ENCODE peak calls at places on chromosomes 2 and 18, in four cellular contexts. One of them, this sample, is unnamed.
A peak's percentile ranks its signal among the peaks of the same experiment; 100 is the strongest.

GRCh38 chr2:241025639-241026038 is 27.2 kb downstream of the SNED1 start:
- DNase-seq in MM.1S: no peak
- DNase-seq in mammary epithelial cell: no peak
- DNase-seq in GM23248: peak; percentile 43
- DNase-seq in this sample: no peak

GRCh38 chr2:151570191-151570590 is 160.5 kb downstream of the RIF1 start:
- DNase-seq in MM.1S: no peak
- DNase-seq in mammary epithelial cell: no peak
- DNase-seq in GM23248: no peak
- DNase-seq in this sample: no peak

GRCh38 chr2:42386684-42387083 is 25.7 kb upstream of the COX7A2L start:
- DNase-seq in MM.1S: no peak
- DNase-seq in mammary epithelial cell: no peak
- DNase-seq in GM23248: peak; percentile 10
- DNase-seq in this sample: peak; percentile 87

GRCh38 chr18:7901657-7902056 is 334.5 kb downstream of the PTPRM start:
- DNase-seq in MM.1S: no peak
- DNase-seq in mammary epithelial cell: no peak
- DNase-seq in GM23248: peak; percentile 15
- DNase-seq in this sample: no peak

GRCh38 chr2:207131634-207132418 is 33.9 kb downstream of the KLF7 start:
- DNase-seq in MM.1S: no peak
- DNase-seq in mammary epithelial cell: no peak
- DNase-seq in GM23248: peak; percentile 42
- DNase-seq in this sample: no peak

GRCh38 chr18:25164837-25165791 is 186.9 kb downstream of the ZNF521 start:
- DNase-seq in MM.1S: peak; percentile 75
- DNase-seq in mammary epithelial cell: peak; percentile 6
- DNase-seq in GM23248: peak; percentile 55
- DNase-seq in this sample: no peak

GRCh38 chr2:70716131-70716766 is 51.8 kb downstream of the ADD2 start:
- DNase-seq in MM.1S: no peak
- DNase-seq in mammary epithelial cell: no peak
- DNase-seq in GM23248: no peak
- DNase-seq in this sample: no peak

GRCh38 chr2:43407826-43408783 is 181.7 kb upstream of the ZFP36L2 start:
- DNase-seq in MM.1S: peak; percentile 69
- DNase-seq in mammary epithelial cell: no peak
- DNase-seq in GM23248: peak; percentile 19
- DNase-seq in this sample: peak; percentile 84

GRCh38 chr2:236161531-236161930 is 6.7 kb downstream of the GBX2 start:
- DNase-seq in MM.1S: no peak
- DNase-seq in mammary epithelial cell: no peak
- DNase-seq in GM23248: no peak
- DNase-seq in this sample: no peak

GRCh38 chr2:172643142-172643541 is 87.3 kb downstream of the PDK1 start:
- DNase-seq in MM.1S: no peak
- DNase-seq in mammary epithelial cell: peak; percentile 74
- DNase-seq in GM23248: peak; percentile 91
- DNase-seq in this sample: no peak

GRCh38 chr2:239630618-239631286 is 229.9 kb upstream of the HDAC4 start:
- DNase-seq in MM.1S: no peak
- DNase-seq in mammary epithelial cell: peak; percentile 61
- DNase-seq in GM23248: peak; percentile 98
- DNase-seq in this sample: no peak

GRCh38 chr2:216424305-216424704 is 12.0 kb downstream of the SMARCAL1 start:
- DNase-seq in MM.1S: no peak
- DNase-seq in mammary epithelial cell: no peak
- DNase-seq in GM23248: peak; percentile 78
- DNase-seq in this sample: no peak

GRCh38 chr18:9321709-9322108 is 12.9 kb upstream of the TWSG1 start:
- DNase-seq in MM.1S: no peak
- DNase-seq in mammary epithelial cell: no peak
- DNase-seq in GM23248: no peak
- DNase-seq in this sample: no peak

GRCh38 chr2:106959975-106960632 is 74.1 kb upstream of the ST6GAL2 start:
- DNase-seq in MM.1S: no peak
- DNase-seq in mammary epithelial cell: no peak
- DNase-seq in GM23248: peak; percentile 71
- DNase-seq in this sample: no peak

GRCh38 chr2:2568411-2568810 is 237.3 kb upstream of the MYT1L start:
- DNase-seq in MM.1S: no peak
- DNase-seq in mammary epithelial cell: no peak
- DNase-seq in GM23248: no peak
- DNase-seq in this sample: no peak
- H3K9ac ChIP-seq in MM.1S: no peak overlapping the region
- H3K9ac ChIP-seq in mammary epithelial cell: no peak overlapping the region
- H3K9ac ChIP-seq in GM23248: no peak overlapping the region
- H3K9ac ChIP-seq in this sample: no peak overlapping the region

DNA sequence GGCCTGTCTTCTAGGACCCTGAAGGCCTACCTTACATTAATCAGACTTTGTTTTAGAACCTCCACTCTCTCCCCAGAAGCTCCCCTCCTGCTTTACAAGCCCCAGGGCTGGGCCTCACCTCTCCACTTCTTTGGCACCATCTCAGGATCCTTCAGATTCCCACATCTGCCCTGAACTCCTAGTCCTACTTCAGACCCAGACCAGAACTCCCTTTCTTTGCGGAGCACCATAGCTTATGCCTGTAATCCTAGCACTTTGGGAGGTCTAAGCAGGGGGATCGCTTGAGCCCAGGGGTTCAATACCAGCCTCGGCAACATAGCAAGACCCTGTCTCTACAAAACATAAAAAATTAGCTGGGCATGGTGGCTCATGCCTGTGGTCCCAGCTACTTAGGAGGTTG is 991 bp downstream of the CHCHD5 start:
- DNase-seq in MM.1S: no peak
- DNase-seq in mammary epithelial cell: no peak
- DNase-seq in GM23248: no peak
- DNase-seq in this sample: peak; percentile 44
- H3K9ac ChIP-seq in MM.1S: peak overlapping the region; percentile 79
- H3K9ac ChIP-seq in mammary epithelial cell: peak overlapping the region; percentile 99
- H3K9ac ChIP-seq in GM23248: peak overlapping the region; percentile 92
- H3K9ac ChIP-seq in this sample: peak overlapping the region; percentile 95

GRCh38 chr2:150476213-150476740 is 11.2 kb downstream of the RND3 start:
- DNase-seq in MM.1S: no peak
- DNase-seq in mammary epithelial cell: no peak
- DNase-seq in GM23248: no peak
- DNase-seq in this sample: no peak
- H3K9ac ChIP-seq in MM.1S: no peak overlapping the region
- H3K9ac ChIP-seq in mammary epithelial cell: no peak overlapping the region
- H3K9ac ChIP-seq in GM23248: peak overlapping the region; percentile 96
- H3K9ac ChIP-seq in this sample: no peak overlapping the region

GRCh38 chr2:128375454-128375853 is 56.8 kb upstream of the HS6ST1 start:
- DNase-seq in MM.1S: no peak
- DNase-seq in mammary epithelial cell: no peak
- DNase-seq in GM23248: no peak
- DNase-seq in this sample: no peak
- H3K9ac ChIP-seq in MM.1S: no peak overlapping the region
- H3K9ac ChIP-seq in mammary epithelial cell: no peak overlapping the region
- H3K9ac ChIP-seq in GM23248: no peak overlapping the region
- H3K9ac ChIP-seq in this sample: no peak overlapping the region

GRCh38 chr2:45653125-45653524 is 1.6 kb downstream of the PRKCE start:
- DNase-seq in MM.1S: no peak
- DNase-seq in mammary epithelial cell: no peak
- DNase-seq in GM23248: peak; percentile 8
- DNase-seq in this sample: peak; percentile 53

GRCh38 chr2:45650851-45651414 is 542 bp upstream of the PRKCE start:
- DNase-seq in MM.1S: peak; percentile 96
- DNase-seq in mammary epithelial cell: peak; percentile 95
- DNase-seq in GM23248: peak; percentile 96
- DNase-seq in this sample: peak; percentile 98

GRCh38 chr2:45649855-45650806 is 1.3 kb upstream of the PRKCE start:
- DNase-seq in MM.1S: peak; percentile 63
- DNase-seq in mammary epithelial cell: peak; percentile 70
- DNase-seq in GM23248: peak; percentile 78
- DNase-seq in this sample: peak; percentile 82

GRCh38 chr2:45652090-45653050 is 895 bp downstream of the PRKCE start:
- DNase-seq in MM.1S: no peak
- DNase-seq in mammary epithelial cell: peak; percentile 14
- DNase-seq in GM23248: peak; percentile 75
- DNase-seq in this sample: peak; percentile 86

DNA sequence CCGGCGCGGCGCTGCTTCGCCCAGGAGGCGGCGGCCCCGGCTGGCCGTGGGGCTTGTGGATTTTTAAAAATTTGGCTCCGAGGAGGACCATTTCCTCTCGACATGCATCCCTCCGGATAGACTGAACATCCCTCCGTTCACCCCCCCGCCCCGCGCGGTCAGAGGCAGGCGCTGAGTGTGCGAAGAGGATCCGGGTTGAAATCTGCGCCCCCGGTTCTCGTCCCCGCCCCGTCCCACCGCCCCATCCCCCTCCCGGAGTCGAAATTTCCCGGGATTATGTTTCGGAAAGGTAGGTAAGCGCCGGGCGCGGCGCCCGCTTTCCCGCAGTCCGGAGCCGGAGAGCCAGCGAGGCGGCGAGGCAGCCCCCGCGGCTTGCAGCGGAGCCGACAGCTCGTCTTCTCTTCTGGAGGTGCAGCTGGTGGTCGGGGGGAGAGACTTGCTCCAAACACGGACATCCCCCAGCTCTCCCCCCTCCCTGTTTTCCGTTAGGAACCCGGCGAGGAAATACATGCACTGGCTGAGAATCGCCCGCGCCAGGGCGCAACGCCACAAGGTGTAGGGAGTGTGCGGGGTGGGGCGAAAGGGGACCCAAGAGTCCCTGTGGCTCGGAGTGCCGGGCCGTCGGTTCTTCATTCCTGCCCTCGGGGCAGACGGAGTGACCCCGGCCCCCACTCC is at the start of gene PRKCE:
- DNase-seq in MM.1S: peak; percentile 45
- DNase-seq in mammary epithelial cell: no peak
- DNase-seq in GM23248: peak; percentile 56
- DNase-seq in this sample: peak; percentile 79
- H3K9ac ChIP-seq in MM.1S: peak within 1 kb of the TSS; percentile 80
- H3K9ac ChIP-seq in mammary epithelial cell: peak within 1 kb of the TSS; percentile 79
- H3K9ac ChIP-seq in GM23248: peak within 1 kb of the TSS; percentile 91
- H3K9ac ChIP-seq in this sample: peak within 1 kb of the TSS; percentile 97

GRCh38 chr2:105294046-105294445 is 35.5 kb downstream of the TGFBRAP1 start:
- DNase-seq in MM.1S: no peak
- DNase-seq in mammary epithelial cell: peak; percentile 85
- DNase-seq in GM23248: no peak
- DNase-seq in this sample: no peak
- H3K9ac ChIP-seq in MM.1S: no peak overlapping the region
- H3K9ac ChIP-seq in mammary epithelial cell: no peak overlapping the region
- H3K9ac ChIP-seq in GM23248: no peak overlapping the region
- H3K9ac ChIP-seq in this sample: no peak overlapping the region

GRCh38 chr2:96832401-96832750 is 11.4 kb downstream of the ANKRD23 start:
- DNase-seq in MM.1S: no peak
- DNase-seq in mammary epithelial cell: no peak
- DNase-seq in GM23248: no peak
- DNase-seq in this sample: no peak
- H3K9ac ChIP-seq in MM.1S: no peak overlapping the region
- H3K9ac ChIP-seq in mammary epithelial cell: no peak overlapping the region
- H3K9ac ChIP-seq in GM23248: no peak overlapping the region
- H3K9ac ChIP-seq in this sample: no peak overlapping the region

DNA sequence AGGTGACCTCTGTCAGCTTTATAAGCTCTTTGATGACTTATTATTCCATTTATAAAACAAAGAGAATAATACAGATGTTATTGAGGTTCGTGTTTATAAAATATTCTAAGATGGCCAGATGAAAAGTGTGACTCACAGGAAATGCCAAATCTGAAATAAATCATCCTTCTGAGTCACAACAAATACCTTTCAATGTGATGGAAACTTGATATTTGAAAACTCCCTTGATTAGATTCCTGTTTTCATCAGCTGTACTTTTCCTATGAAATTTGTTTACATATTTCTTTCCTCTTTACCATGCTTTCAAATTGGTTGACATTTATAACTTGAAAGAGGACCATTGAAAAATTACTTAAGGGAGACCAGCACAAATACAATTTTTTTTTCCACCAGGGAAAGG is 30.6 kb upstream of the PPP1R1C start:
- DNase-seq in MM.1S: no peak
- DNase-seq in mammary epithelial cell: peak; percentile 72
- DNase-seq in GM23248: peak; percentile 40
- DNase-seq in this sample: no peak
- H3K9ac ChIP-seq in MM.1S: no peak overlapping the region
- H3K9ac ChIP-seq in mammary epithelial cell: no peak overlapping the region
- H3K9ac ChIP-seq in GM23248: no peak overlapping the region
- H3K9ac ChIP-seq in this sample: no peak overlapping the region

GRCh38 chr2:221467610-221468009 is 104.5 kb downstream of the EPHA4 start:
- DNase-seq in MM.1S: no peak
- DNase-seq in mammary epithelial cell: peak; percentile 67
- DNase-seq in GM23248: peak; percentile 48
- DNase-seq in this sample: no peak

GRCh38 chr2:221465776-221466175 is 106.3 kb downstream of the EPHA4 start:
- DNase-seq in MM.1S: peak; percentile 83
- DNase-seq in mammary epithelial cell: no peak
- DNase-seq in GM23248: no peak
- DNase-seq in this sample: no peak

GRCh38 chr2:221463235-221463896 is 108.7 kb downstream of the EPHA4 start:
- DNase-seq in MM.1S: peak; percentile 30
- DNase-seq in mammary epithelial cell: no peak
- DNase-seq in GM23248: no peak
- DNase-seq in this sample: no peak

GRCh38 chr2:221468288-221468687 is 103.8 kb downstream of the EPHA4 start:
- DNase-seq in MM.1S: no peak
- DNase-seq in mammary epithelial cell: no peak
- DNase-seq in GM23248: no peak
- DNase-seq in this sample: no peak
- H3K9ac ChIP-seq in MM.1S: no peak overlapping the region
- H3K9ac ChIP-seq in mammary epithelial cell: no peak overlapping the region
- H3K9ac ChIP-seq in GM23248: no peak overlapping the region
- H3K9ac ChIP-seq in this sample: no peak overlapping the region

GRCh38 chr2:134281815-134282419 is 28.0 kb downstream of the MGAT5 start:
- DNase-seq in MM.1S: no peak
- DNase-seq in mammary epithelial cell: no peak
- DNase-seq in GM23248: no peak
- DNase-seq in this sample: no peak
- H3K9ac ChIP-seq in MM.1S: peak overlapping the region; percentile 8
- H3K9ac ChIP-seq in mammary epithelial cell: no peak overlapping the region
- H3K9ac ChIP-seq in GM23248: no peak overlapping the region
- H3K9ac ChIP-seq in this sample: peak overlapping the region; percentile 17